ENCODE peak calls at places on chromosome 17, in five cellular contexts. B is AML-193, A is EL, D is NCI-H345, J is T-helper 17 cell. U is an unnamed sample.
A peak's percentile ranks its signal among the peaks of the same experiment; 100 is the strongest.

GRCh38 chr17:75588546-75589016 is 981 bp downstream of the MYO15B start:
- DNase-seq in B (no peak), A (no peak), D (peak; percentile 68), J (no peak), U (no peak)

GRCh38 chr17:55284944-55285339 is 20.2 kb downstream of the HLF start:
- DNase-seq in B (no peak), A (no peak), D (no peak), J (no peak), U (no peak)

GRCh38 chr17:79618383-79619067 is 7.7 kb upstream of the RBFOX3 start:
- DNase-seq in B (no peak), A (no peak), D (peak; percentile 14), J (no peak), U (peak; percentile 19)

GRCh38 chr17:54948380-54948779 is 20.1 kb downstream of the COX11 start:
- DNase-seq in B (no peak), A (peak; percentile 95), D (no peak), J (no peak), U (no peak)

GRCh38 chr17:39663688-39664580 is 1.2 kb upstream of the TCAP start:
- DNase-seq in B (no peak), A (no peak), D (no peak), J (no peak), U (no peak)

GRCh38 chr17:47834756-47835155 is 3.3 kb downstream of the LRRC46 start:
- DNase-seq in B (no peak), A (no peak), D (no peak), J (no peak), U (no peak)

GRCh38 chr17:80474231-80474932 is 2.0 kb downstream of the NPTX1 start:
- DNase-seq in B (peak; percentile 81), A (peak; percentile 60), D (peak; percentile 57), J (no peak), U (no peak)

GRCh38 chr17:83009414-83010322 is 69.7 kb upstream of the METRNL start:
- DNase-seq in B (no peak), A (no peak), D (no peak), J (no peak), U (no peak)

GRCh38 chr17:10558049-10558448 is 8.6 kb upstream of the MYH2 start:
- DNase-seq in B (no peak), A (no peak), D (no peak), J (no peak), U (no peak)

GRCh38 chr17:7256766-7257456 is 4.9 kb downstream of the ELP5 start:
- DNase-seq in B (no peak), A (no peak), D (no peak), J (no peak), U (no peak)

GRCh38 chr17:45073414-45074070 is 12.4 kb downstream of the NMT1 start:
- DNase-seq in B (no peak), A (peak; percentile 69), D (no peak), J (no peak), U (no peak)

GRCh38 chr17:1147664-1148063 is 32.1 kb downstream of the ABR start:
- DNase-seq in B (no peak), A (peak; percentile 31), D (peak; percentile 47), J (no peak), U (no peak)

GRCh38 chr17:42347198-42347597 is 41.0 kb downstream of the STAT3 start:
- DNase-seq in B (no peak), A (peak; percentile 89), D (no peak), J (no peak), U (no peak)

GRCh38 chr17:36846410-36847292 is 90.6 kb upstream of the LHX1 start:
- DNase-seq in B (no peak), A (no peak), D (no peak), J (no peak), U (no peak)

GRCh38 chr17:64694207-64694606 is 32.1 kb upstream of the SMURF2 start:
- DNase-seq in B (peak; percentile 17), A (peak; percentile 77), D (no peak), J (no peak), U (peak; percentile 79)

GRCh38 chr17:2172447-2172938 is 117.6 kb downstream of the HIC1 start:
- DNase-seq in B (no peak), A (peak; percentile 87), D (no peak), J (no peak), U (no peak)

GRCh38 chr17:77889866-77890760 is 68.4 kb upstream of the TNRC6C start:
- DNase-seq in B (no peak), A (no peak), D (no peak), J (no peak), U (no peak)

GRCh38 chr17:39167492-39167891 is 1.5 kb upstream of the ARL5C start:
- DNase-seq in B (peak; percentile 97), A (no peak), D (no peak), J (no peak), U (no peak)

GRCh38 chr17:2253768-2254406 is 49.7 kb downstream of the SMG6 start:
- DNase-seq in B (no peak), A (no peak), D (no peak), J (no peak), U (no peak)

GRCh38 chr17:27398691-27399090 is 57.6 kb upstream of the KSR1 start:
- DNase-seq in B (no peak), A (no peak), D (no peak), J (no peak), U (no peak)

GRCh38 chr17:73286863-73287296 is 24.9 kb downstream of the CDC42EP4 start:
- DNase-seq in B (no peak), A (no peak), D (no peak), J (no peak), U (no peak)

GRCh38 chr17:11744696-11745095 is 146.4 kb downstream of the DNAH9 start:
- DNase-seq in B (no peak), A (no peak), D (no peak), J (no peak), U (no peak)

GRCh38 chr17:29618272-29619065 is 4.2 kb downstream of the CORO6 start:
- DNase-seq in B (no peak), A (no peak), D (no peak), J (no peak), U (no peak)

GRCh38 chr17:50935201-50936124 is 69.3 kb upstream of the TOB1 start:
- DNase-seq in B (no peak), A (no peak), D (no peak), J (no peak), U (peak; percentile 87)

GRCh38 chr17:30950669-30951399 is 20.0 kb upstream of the RNF135 start:
- DNase-seq in B (no peak), A (peak; percentile 85), D (peak; percentile 90), J (no peak), U (peak; percentile 92)

GRCh38 chr17:8623591-8623990 is 6.9 kb downstream of the MYH10 start:
- DNase-seq in B (no peak), A (peak; percentile 51), D (no peak), J (no peak), U (no peak)

GRCh38 chr17:42275527-42276358 is 448 bp downstream of the STAT5B start:
- DNase-seq in B (no peak), A (peak; percentile 45), D (peak; percentile 57), J (peak; percentile 31), U (no peak)

U was measured in CD14-positive monocyte.